ENCODE peak calls at places on chromosomes 16 and 17, in six cellular contexts. One of them, this sample, is unnamed.

GRCh38 chr16:81745704-81746558 is 33.2 kb upstream of the PLCG2 start:
- DNase-seq in brain microvascular endothelial cell: peak
- DNase-seq in SJSA1: peak
- DNase-seq in CD8-positive, alpha-beta memory T cell: peak
- DNase-seq in ovary: peak
- DNase-seq in IMR-90: peak
- DNase-seq in this sample: peak

GRCh38 chr17:55334881-55335523 is 70.2 kb downstream of the HLF start:
- DNase-seq in brain microvascular endothelial cell: no peak
- DNase-seq in SJSA1: no peak
- DNase-seq in CD8-positive, alpha-beta memory T cell: no peak
- DNase-seq in ovary: no peak
- DNase-seq in IMR-90: no peak
- DNase-seq in this sample: no peak

GRCh38 chr17:79188048-79188447 is 113.4 kb downstream of the ENGASE start:
- DNase-seq in brain microvascular endothelial cell: no peak
- DNase-seq in SJSA1: no peak
- DNase-seq in CD8-positive, alpha-beta memory T cell: no peak
- DNase-seq in ovary: no peak
- DNase-seq in IMR-90: no peak
- DNase-seq in this sample: no peak

GRCh38 chr17:12536021-12536420 is 129.7 kb upstream of the MYOCD start:
- DNase-seq in brain microvascular endothelial cell: no peak
- DNase-seq in SJSA1: no peak
- DNase-seq in CD8-positive, alpha-beta memory T cell: no peak
- DNase-seq in ovary: no peak
- DNase-seq in IMR-90: peak
- DNase-seq in this sample: no peak

GRCh38 chr16:31356566-31357323 is 1.8 kb downstream of the ITGAX start:
- DNase-seq in brain microvascular endothelial cell: no peak
- DNase-seq in SJSA1: no peak
- DNase-seq in CD8-positive, alpha-beta memory T cell: no peak
- DNase-seq in ovary: no peak
- DNase-seq in IMR-90: no peak
- DNase-seq in this sample: no peak

GRCh38 chr16:30565526-30565925 is 6.0 kb downstream of the ZNF688 start:
- DNase-seq in brain microvascular endothelial cell: no peak
- DNase-seq in SJSA1: no peak
- DNase-seq in CD8-positive, alpha-beta memory T cell: no peak
- DNase-seq in ovary: no peak
- DNase-seq in IMR-90: no peak
- DNase-seq in this sample: no peak

GRCh38 chr17:76166168-76166567 is 25.1 kb upstream of the FOXJ1 start:
- DNase-seq in brain microvascular endothelial cell: no peak
- DNase-seq in SJSA1: peak
- DNase-seq in CD8-positive, alpha-beta memory T cell: no peak
- DNase-seq in ovary: no peak
- DNase-seq in IMR-90: peak
- DNase-seq in this sample: no peak

GRCh38 chr17:77709594-77709993 is 248.9 kb upstream of the TNRC6C start:
- DNase-seq in brain microvascular endothelial cell: no peak
- DNase-seq in SJSA1: no peak
- DNase-seq in CD8-positive, alpha-beta memory T cell: no peak
- DNase-seq in ovary: no peak
- DNase-seq in IMR-90: no peak
- DNase-seq in this sample: no peak

GRCh38 chr16:68640972-68641371 is 4.1 kb upstream of the CDH3 start:
- DNase-seq in brain microvascular endothelial cell: peak
- DNase-seq in SJSA1: peak
- DNase-seq in CD8-positive, alpha-beta memory T cell: no peak
- DNase-seq in ovary: no peak
- DNase-seq in IMR-90: no peak
- DNase-seq in this sample: no peak

GRCh38 chr16:1433756-1434155 is 2.9 kb downstream of the PERCC1 start:
- DNase-seq in brain microvascular endothelial cell: no peak
- DNase-seq in SJSA1: no peak
- DNase-seq in CD8-positive, alpha-beta memory T cell: no peak
- DNase-seq in ovary: no peak
- DNase-seq in IMR-90: no peak
- DNase-seq in this sample: no peak

GRCh38 chr16:51524555-51525373 is 373.7 kb upstream of the SALL1 start:
- DNase-seq in brain microvascular endothelial cell: peak
- DNase-seq in SJSA1: peak
- DNase-seq in CD8-positive, alpha-beta memory T cell: no peak
- DNase-seq in ovary: no peak
- DNase-seq in IMR-90: peak
- DNase-seq in this sample: no peak

GRCh38 chr17:7774037-7774659 is 56.6 kb downstream of the DNAH2 start:
- DNase-seq in brain microvascular endothelial cell: peak
- DNase-seq in SJSA1: no peak
- DNase-seq in CD8-positive, alpha-beta memory T cell: no peak
- DNase-seq in ovary: no peak
- DNase-seq in IMR-90: peak
- DNase-seq in this sample: no peak

GRCh38 chr17:7887038-7887481 is 1.5 kb upstream of the CHD3 start:
- DNase-seq in brain microvascular endothelial cell: no peak
- DNase-seq in SJSA1: no peak
- DNase-seq in CD8-positive, alpha-beta memory T cell: no peak
- DNase-seq in ovary: no peak
- DNase-seq in IMR-90: no peak
- DNase-seq in this sample: peak

GRCh38 chr16:72189865-72190371 is 18.0 kb upstream of the PMFBP1 start:
- DNase-seq in brain microvascular endothelial cell: peak
- DNase-seq in SJSA1: no peak
- DNase-seq in CD8-positive, alpha-beta memory T cell: no peak
- DNase-seq in ovary: peak
- DNase-seq in IMR-90: peak
- DNase-seq in this sample: no peak

GRCh38 chr17:16516594-16517018 is 24.6 kb upstream of the LRRC75A start:
- DNase-seq in brain microvascular endothelial cell: peak
- DNase-seq in SJSA1: peak
- DNase-seq in CD8-positive, alpha-beta memory T cell: no peak
- DNase-seq in ovary: peak
- DNase-seq in IMR-90: peak
- DNase-seq in this sample: no peak

GRCh38 chr16:3195975-3196374 is 8.0 kb downstream of the OR1F1 start:
- DNase-seq in brain microvascular endothelial cell: no peak
- DNase-seq in SJSA1: no peak
- DNase-seq in CD8-positive, alpha-beta memory T cell: no peak
- DNase-seq in ovary: no peak
- DNase-seq in IMR-90: no peak
- DNase-seq in this sample: no peak

GRCh38 chr17:78329263-78330059 is 30.4 kb downstream of the SOCS3 start:
- DNase-seq in brain microvascular endothelial cell: peak
- DNase-seq in SJSA1: peak
- DNase-seq in CD8-positive, alpha-beta memory T cell: no peak
- DNase-seq in ovary: peak
- DNase-seq in IMR-90: peak
- DNase-seq in this sample: no peak

GRCh38 chr16:81841709-81842108 is 62.6 kb downstream of the PLCG2 start:
- DNase-seq in brain microvascular endothelial cell: no peak
- DNase-seq in SJSA1: no peak
- DNase-seq in CD8-positive, alpha-beta memory T cell: peak
- DNase-seq in ovary: no peak
- DNase-seq in IMR-90: no peak
- DNase-seq in this sample: peak

GRCh38 chr16:54783226-54783625 is 147.4 kb upstream of the IRX5 start:
- DNase-seq in brain microvascular endothelial cell: no peak
- DNase-seq in SJSA1: no peak
- DNase-seq in CD8-positive, alpha-beta memory T cell: no peak
- DNase-seq in ovary: no peak
- DNase-seq in IMR-90: no peak
- DNase-seq in this sample: no peak

GRCh38 chr16:4517812-4518211 is 20.8 kb downstream of the CDIP1 start:
- DNase-seq in brain microvascular endothelial cell: peak
- DNase-seq in SJSA1: no peak
- DNase-seq in CD8-positive, alpha-beta memory T cell: no peak
- DNase-seq in ovary: no peak
- DNase-seq in IMR-90: peak
- DNase-seq in this sample: no peak

GRCh38 chr17:8745586-8746500 is 1.2 kb upstream of the CCDC42 start:
- DNase-seq in brain microvascular endothelial cell: peak
- DNase-seq in SJSA1: peak
- DNase-seq in CD8-positive, alpha-beta memory T cell: peak
- DNase-seq in ovary: peak
- DNase-seq in IMR-90: peak
- DNase-seq in this sample: peak

GRCh38 chr17:61467416-61468262 is 15.4 kb downstream of the TBX4 start:
- DNase-seq in brain microvascular endothelial cell: peak
- DNase-seq in SJSA1: peak
- DNase-seq in CD8-positive, alpha-beta memory T cell: no peak
- DNase-seq in ovary: no peak
- DNase-seq in IMR-90: peak
- DNase-seq in this sample: no peak

GRCh38 chr16:72240949-72241348 is 69.0 kb upstream of the PMFBP1 start:
- DNase-seq in brain microvascular endothelial cell: no peak
- DNase-seq in SJSA1: no peak
- DNase-seq in CD8-positive, alpha-beta memory T cell: no peak
- DNase-seq in ovary: no peak
- DNase-seq in IMR-90: no peak
- DNase-seq in this sample: no peak

GRCh38 chr17:17751996-17752821 is 71.0 kb downstream of the RAI1 start:
- DNase-seq in brain microvascular endothelial cell: peak
- DNase-seq in SJSA1: peak
- DNase-seq in CD8-positive, alpha-beta memory T cell: peak
- DNase-seq in ovary: peak
- DNase-seq in IMR-90: peak
- DNase-seq in this sample: peak
- H3K4me3 ChIP-seq in brain microvascular endothelial cell: peak
- H3K4me3 ChIP-seq in SJSA1: peak
- H3K4me3 ChIP-seq in CD8-positive, alpha-beta memory T cell: peak
- H3K4me3 ChIP-seq in ovary: peak
- H3K4me3 ChIP-seq in IMR-90: peak
- H3K4me3 ChIP-seq in this sample: peak

GRCh38 chr16:57797216-57797525 is 5.1 kb downstream of the KIFC3 start:
- DNase-seq in brain microvascular endothelial cell: no peak
- DNase-seq in SJSA1: no peak
- DNase-seq in CD8-positive, alpha-beta memory T cell: no peak
- DNase-seq in ovary: no peak
- DNase-seq in IMR-90: no peak
- DNase-seq in this sample: no peak
- H3K4me3 ChIP-seq in brain microvascular endothelial cell: no peak
- H3K4me3 ChIP-seq in SJSA1: no peak
- H3K4me3 ChIP-seq in CD8-positive, alpha-beta memory T cell: no peak
- H3K4me3 ChIP-seq in ovary: no peak
- H3K4me3 ChIP-seq in IMR-90: no peak
- H3K4me3 ChIP-seq in this sample: no peak

GRCh38 chr17:39092672-39093250 is 58.7 kb downstream of the PLXDC1 start:
- DNase-seq in brain microvascular endothelial cell: no peak
- DNase-seq in SJSA1: no peak
- DNase-seq in CD8-positive, alpha-beta memory T cell: no peak
- DNase-seq in ovary: no peak
- DNase-seq in IMR-90: no peak
- DNase-seq in this sample: peak
- H3K4me3 ChIP-seq in brain microvascular endothelial cell: no peak
- H3K4me3 ChIP-seq in SJSA1: no peak
- H3K4me3 ChIP-seq in CD8-positive, alpha-beta memory T cell: peak
- H3K4me3 ChIP-seq in ovary: no peak
- H3K4me3 ChIP-seq in IMR-90: no peak
- H3K4me3 ChIP-seq in this sample: peak

GRCh38 chr17:27354051-27354490 is 60.2 kb downstream of the WSB1 start:
- DNase-seq in brain microvascular endothelial cell: no peak
- DNase-seq in SJSA1: no peak
- DNase-seq in CD8-positive, alpha-beta memory T cell: no peak
- DNase-seq in ovary: no peak
- DNase-seq in IMR-90: no peak
- DNase-seq in this sample: no peak

GRCh38 chr17:27354491-27355081 is 60.7 kb downstream of the WSB1 start:
- DNase-seq in brain microvascular endothelial cell: no peak
- DNase-seq in SJSA1: no peak
- DNase-seq in CD8-positive, alpha-beta memory T cell: no peak
- DNase-seq in ovary: no peak
- DNase-seq in IMR-90: no peak
- DNase-seq in this sample: peak

GRCh38 chr17:27351741-27352140 is 57.8 kb downstream of the WSB1 start:
- DNase-seq in brain microvascular endothelial cell: no peak
- DNase-seq in SJSA1: no peak
- DNase-seq in CD8-positive, alpha-beta memory T cell: no peak
- DNase-seq in ovary: no peak
- DNase-seq in IMR-90: peak
- DNase-seq in this sample: no peak

GRCh38 chr17:27353469-27354050 is 59.6 kb downstream of the WSB1 start:
- DNase-seq in brain microvascular endothelial cell: peak
- DNase-seq in SJSA1: peak
- DNase-seq in CD8-positive, alpha-beta memory T cell: peak
- DNase-seq in ovary: peak
- DNase-seq in IMR-90: peak
- DNase-seq in this sample: peak

GRCh38 chr17:27352481-27353460 is 58.9 kb downstream of the WSB1 start:
- DNase-seq in brain microvascular endothelial cell: no peak
- DNase-seq in SJSA1: peak
- DNase-seq in CD8-positive, alpha-beta memory T cell: no peak
- DNase-seq in ovary: peak
- DNase-seq in IMR-90: peak
- DNase-seq in this sample: no peak
- H3K4me3 ChIP-seq in brain microvascular endothelial cell: peak
- H3K4me3 ChIP-seq in SJSA1: peak
- H3K4me3 ChIP-seq in CD8-positive, alpha-beta memory T cell: peak
- H3K4me3 ChIP-seq in ovary: peak
- H3K4me3 ChIP-seq in IMR-90: peak
- H3K4me3 ChIP-seq in this sample: peak

GRCh38 chr16:89176717-89177116 is 5.2 kb downstream of the CDH15 start:
- DNase-seq in brain microvascular endothelial cell: no peak
- DNase-seq in SJSA1: no peak
- DNase-seq in CD8-positive, alpha-beta memory T cell: no peak
- DNase-seq in ovary: no peak
- DNase-seq in IMR-90: no peak
- DNase-seq in this sample: no peak

GRCh38 chr16:89174055-89174827 is 2.7 kb downstream of the CDH15 start:
- DNase-seq in brain microvascular endothelial cell: no peak
- DNase-seq in SJSA1: no peak
- DNase-seq in CD8-positive, alpha-beta memory T cell: no peak
- DNase-seq in ovary: no peak
- DNase-seq in IMR-90: no peak
- DNase-seq in this sample: no peak

GRCh38 chr16:89176147-89176690 is 4.7 kb downstream of the CDH15 start:
- DNase-seq in brain microvascular endothelial cell: no peak
- DNase-seq in SJSA1: no peak
- DNase-seq in CD8-positive, alpha-beta memory T cell: no peak
- DNase-seq in ovary: no peak
- DNase-seq in IMR-90: no peak
- DNase-seq in this sample: no peak

GRCh38 chr16:89174877-89175276 is 3.3 kb downstream of the CDH15 start:
- DNase-seq in brain microvascular endothelial cell: no peak
- DNase-seq in SJSA1: no peak
- DNase-seq in CD8-positive, alpha-beta memory T cell: no peak
- DNase-seq in ovary: no peak
- DNase-seq in IMR-90: no peak
- DNase-seq in this sample: no peak

GRCh38 chr16:89175280-89176146 is 4.0 kb downstream of the CDH15 start:
- DNase-seq in brain microvascular endothelial cell: no peak
- DNase-seq in SJSA1: no peak
- DNase-seq in CD8-positive, alpha-beta memory T cell: no peak
- DNase-seq in ovary: no peak
- DNase-seq in IMR-90: no peak
- DNase-seq in this sample: no peak
- H3K4me3 ChIP-seq in brain microvascular endothelial cell: no peak
- H3K4me3 ChIP-seq in SJSA1: no peak
- H3K4me3 ChIP-seq in CD8-positive, alpha-beta memory T cell: no peak
- H3K4me3 ChIP-seq in ovary: no peak
- H3K4me3 ChIP-seq in IMR-90: no peak
- H3K4me3 ChIP-seq in this sample: no peak

This sample was measured in Jurkat, Clone E6-1.